ENCODE peak calls at places on chromosome 14, in six cellular contexts. R is mucosa of descending colon; D is stimulated activated CD4-positive, alpha-beta T cell treated with anti-CD3 and anti-CD28 coated beads, TNF-alpha, amount 100 ng/mL, for 1 hour; K is endothelial cell of umbilical vein; Z is activated effector memory CD4-positive, alpha-beta T cell treated with anti-CD3 and anti-CD28 coated beads, Interleukin-2, amount 50 U/mL, for 16 hours; P is lung. A is an unnamed sample.

GRCh38 chr14:89650077-89650978 is 233.3 kb upstream of the FOXN3 start:
- DNase-seq in P (no peak), R (no peak), D (no peak), Z (no peak), K (no peak), A (no peak)

GRCh38 chr14:77406718-77407117 is 16.6 kb downstream of the NOXRED1 start:
- DNase-seq in D (no peak), K (no peak), Z (no peak), R (no peak), P (no peak), A (no peak)

GRCh38 chr14:33432407-33433023 is 493.8 kb downstream of the NPAS3 start:
- DNase-seq in P (peak), Z (no peak), R (no peak), K (peak), D (no peak), A (peak)

GRCh38 chr14:59688224-59689170 is 111.9 kb upstream of the CCDC175 start:
- DNase-seq in D (no peak), K (peak), R (no peak), Z (no peak), P (no peak), A (peak)

GRCh38 chr14:99549684-99550083 is 54.3 kb downstream of the CCDC85C start:
- DNase-seq in R (no peak), Z (no peak), P (no peak), D (no peak), K (no peak), A (no peak)

GRCh38 chr14:75497191-75497590 is 25.1 kb upstream of the BATF start:
- DNase-seq in R (no peak), K (no peak), D (no peak), P (peak), Z (peak), A (no peak)

GRCh38 chr14:95085321-95085720 is 72.0 kb downstream of the DICER1 start:
- DNase-seq in R (no peak), P (no peak), K (no peak), Z (no peak), D (no peak), A (no peak)

GRCh38 chr14:67918838-67919237 is 99.3 kb downstream of the RAD51B start:
- DNase-seq in D (no peak), K (no peak), Z (no peak), P (no peak), R (no peak), A (no peak)

GRCh38 chr14:61461808-61462275 is 140.5 kb downstream of the PRKCH start:
- DNase-seq in K (peak), D (no peak), R (no peak), P (no peak), Z (peak), A (no peak)

GRCh38 chr14:85122690-85123089 is 407.3 kb upstream of the FLRT2 start:
- DNase-seq in D (no peak), P (no peak), R (no peak), K (no peak), Z (no peak), A (no peak)

GRCh38 chr14:76872796-76873432 is 46.7 kb downstream of the LRRC74A start:
- DNase-seq in Z (peak), P (peak), D (peak), K (peak), R (no peak), A (peak)

GRCh38 chr14:38958589-38958988 is 144.4 kb downstream of the SEC23A start:
- DNase-seq in K (peak), P (no peak), Z (no peak), R (no peak), D (no peak), A (no peak)

GRCh38 chr14:105464501-105464900 is 10.1 kb upstream of the CRIP2 start:
- DNase-seq in Z (no peak), D (no peak), R (no peak), P (no peak), K (no peak), A (no peak)

GRCh38 chr14:22870811-22871199 is 735 bp upstream of the LRP10 start:
- DNase-seq in R (no peak), K (no peak), D (no peak), Z (no peak), P (no peak), A (no peak)

GRCh38 chr14:61569783-61570182 is 125.5 kb upstream of the HIF1A start:
- DNase-seq in Z (no peak), P (peak), R (no peak), D (no peak), K (peak), A (no peak)

GRCh38 chr14:78576437-78577166 is 406.4 kb downstream of the NRXN3 start:
- DNase-seq in Z (no peak), D (no peak), P (no peak), R (no peak), K (no peak), A (no peak)

GRCh38 chr14:102984336-102985102 is 62.1 kb downstream of the AMN start:
- DNase-seq in P (no peak), Z (no peak), D (no peak), K (no peak), R (no peak), A (no peak)

GRCh38 chr14:103518416-103519042 is 4.1 kb downstream of the CKB start:
- DNase-seq in Z (peak), P (no peak), R (peak), K (peak), D (no peak), A (peak)

GRCh38 chr14:65281991-65282908 is 130.3 kb upstream of the FUT8 start:
- DNase-seq in Z (no peak), R (no peak), K (peak), P (no peak), D (no peak), A (no peak)

GRCh38 chr14:65336191-65336591 is 76.3 kb upstream of the FUT8 start:
- DNase-seq in R (no peak), K (no peak), D (no peak), Z (peak), P (no peak), A (no peak)

GRCh38 chr14:84961637-84962036 is 568.3 kb upstream of the FLRT2 start:
- DNase-seq in R (no peak), P (no peak), Z (no peak), D (no peak), K (no peak), A (no peak)

GRCh38 chr14:44081146-44081545 is 425.9 kb downstream of the FSCB start:
- DNase-seq in K (no peak), Z (no peak), D (no peak), P (no peak), R (no peak), A (no peak)

GRCh38 chr14:84988391-84988790 is 541.6 kb upstream of the FLRT2 start:
- DNase-seq in D (no peak), P (no peak), K (no peak), R (no peak), Z (no peak), A (no peak)

GRCh38 chr14:49505026-49505766 is 81.0 kb downstream of the RPS29 start:
- DNase-seq in P (no peak), Z (no peak), D (no peak), K (no peak), R (no peak), A (no peak)

GRCh38 chr14:98951521-98952152 is 320.4 kb downstream of the BCL11B start:
- DNase-seq in P (no peak), K (no peak), D (no peak), Z (peak), R (no peak), A (no peak)

GRCh38 chr14:96251656-96252155 is 4.3 kb upstream of the BDKRB1 start:
- DNase-seq in K (no peak), D (no peak), Z (no peak), P (no peak), R (no peak), A (no peak)

GRCh38 chr14:98694541-98694940 is 577.5 kb downstream of the BCL11B start:
- DNase-seq in P (no peak), D (no peak), K (no peak), R (no peak), Z (no peak), A (no peak)

GRCh38 chr14:91219505-91220389 is 24.8 kb downstream of the GPR68 start:
- DNase-seq in P (peak), R (no peak), Z (no peak), D (no peak), K (no peak), A (no peak)

GRCh38 chr14:61876362-61877049 is 114.3 kb downstream of the SNAPC1 start:
- DNase-seq in R (no peak), Z (no peak), K (no peak), P (no peak), D (no peak), A (no peak)

GRCh38 chr14:23633160-23633701 is 2.9 kb upstream of the DHRS2 start:
- DNase-seq in Z (no peak), R (no peak), P (no peak), K (no peak), D (no peak), A (no peak)

A was measured in transverse colon.